ENCODE peak calls at places on chromosomes 6 and 20, in six cellular contexts. N is adipocyte; L is fibroblast of lung; I is cardiac muscle cell; E is CD8-positive, alpha-beta T cell; U is thoracic aorta. O is an unnamed sample. For H3K27me3, the result is how much of the 10 kb centered on the place peaks cover.

GRCh38 chr20:13822459-13822858 is 37.6 kb downstream of the NDUFAF5 start:
- DNase-seq in U (no peak), E (no peak), N (no peak), L (no peak), I (no peak), O (no peak)

GRCh38 chr6:7730852-7731251 is 5.0 kb downstream of the BMP6 start:
- DNase-seq in L (peak), I (peak), E (no peak), N (peak), U (no peak), O (peak)

GRCh38 chr6:15329154-15329781 is 83.4 kb downstream of the JARID2 start:
- DNase-seq in I (peak), L (peak), U (no peak), E (no peak), N (peak), O (peak)

GRCh38 chr20:17557675-17558006 is 12.2 kb upstream of the DSTN start:
- DNase-seq in I (peak), N (peak), E (no peak), L (peak), U (no peak), O (no peak)

GRCh38 chr20:18754030-18754659 is 59.4 kb upstream of the SCP2D1 start:
- DNase-seq in L (peak), I (no peak), N (no peak), E (no peak), U (no peak), O (no peak)

GRCh38 chr6:69366831-69367230 is 430.0 kb downstream of the LMBRD1 start:
- DNase-seq in E (no peak), U (no peak), L (no peak), N (no peak), I (no peak), O (no peak)

GRCh38 chr6:113824411-113824810 is 32.7 kb upstream of the MARCKS start:
- DNase-seq in E (no peak), N (no peak), I (no peak), U (no peak), L (peak), O (no peak)

GRCh38 chr6:125432968-125433367 is 131.2 kb upstream of the HDDC2 start:
- DNase-seq in U (no peak), L (no peak), E (no peak), I (no peak), N (no peak), O (no peak)

GRCh38 chr20:21353236-21353635 is 44.1 kb downstream of the NKX2-4 start:
- DNase-seq in I (peak), L (peak), E (no peak), N (peak), U (no peak), O (no peak)

GRCh38 chr6:125066964-125067363 is 86.6 kb upstream of the TPD52L1 start:
- DNase-seq in I (peak), U (no peak), N (no peak), E (no peak), L (peak), O (peak)

GRCh38 chr20:45019764-45020126 is 53.4 kb downstream of the STK4 start:
- DNase-seq in I (no peak), U (no peak), N (no peak), E (no peak), L (peak), O (no peak)

GRCh38 chr6:162123797-162124196 is 603.8 kb downstream of the PRKN start:
- DNase-seq in U (no peak), E (no peak), L (no peak), I (peak), N (no peak), O (no peak)

GRCh38 chr6:139325686-139326085 is 33.9 kb upstream of the TXLNB start:
- DNase-seq in U (no peak), N (no peak), E (no peak), I (no peak), L (no peak), O (no peak)
- H3K27me3 ChIP-seq in U (under half), N (under half), E (under half), I (under half), L (under half), O (under half)

GRCh38 chr20:46618316-46619110 is 32.7 kb downstream of the SLC13A3 start:
- DNase-seq in U (no peak), I (no peak), N (no peak), E (no peak), L (no peak), O (no peak)
- H3K27me3 ChIP-seq in U (under half), I (under half), N (under half), E (under half), L (under half), O (under half)

DNA sequence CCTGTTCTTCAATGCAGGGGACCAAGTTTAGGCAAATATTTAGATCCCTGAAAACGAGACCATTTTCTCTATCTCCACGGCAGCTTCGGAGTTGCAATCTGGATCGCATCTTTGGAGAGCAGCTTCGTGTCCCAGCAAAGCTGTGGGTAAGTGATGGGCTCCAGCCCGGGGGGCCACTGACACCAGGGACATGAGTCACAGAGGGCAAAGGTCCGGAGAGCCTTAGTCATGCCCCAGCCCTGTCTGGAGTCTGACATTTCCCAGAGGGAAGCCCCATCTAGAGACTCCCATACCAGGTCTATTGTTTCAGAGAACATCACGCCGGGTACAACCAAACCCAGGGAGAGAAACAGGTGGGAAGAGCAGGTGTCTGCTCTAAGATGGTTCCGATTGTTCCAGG is 95.9 kb downstream of the NFATC2 start:
- DNase-seq in U (no peak), E (no peak), L (peak), I (peak), N (peak), O (peak)
- H3K27me3 ChIP-seq in U (under half), E (under half), L (under half), I (under half), N (under half), O (under half)

DNA sequence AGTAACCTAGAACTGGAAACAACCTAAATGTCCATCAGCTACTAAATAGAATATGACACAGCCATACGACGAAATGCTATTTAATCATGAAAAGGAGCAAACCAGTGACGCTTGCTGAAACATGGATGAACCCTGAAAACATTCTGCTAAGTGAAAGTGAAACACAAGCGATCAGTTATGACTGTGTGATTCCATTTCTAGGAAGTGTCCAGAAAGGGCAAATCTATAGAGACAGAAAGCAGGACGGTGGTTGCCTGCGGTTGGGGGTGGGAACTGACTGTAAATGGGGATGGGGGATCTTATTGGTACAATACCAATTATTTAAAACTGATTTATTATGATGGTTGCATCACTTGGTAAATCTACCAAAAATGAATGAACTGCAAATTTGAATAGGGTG is 126.8 kb downstream of the IPCEF1 start:
- DNase-seq in I (no peak), L (no peak), E (no peak), N (no peak), U (no peak), O (no peak)
- H3K27me3 ChIP-seq in I (under half), L (under half), E (under half), N (under half), U (under half), O (under half)

DNA sequence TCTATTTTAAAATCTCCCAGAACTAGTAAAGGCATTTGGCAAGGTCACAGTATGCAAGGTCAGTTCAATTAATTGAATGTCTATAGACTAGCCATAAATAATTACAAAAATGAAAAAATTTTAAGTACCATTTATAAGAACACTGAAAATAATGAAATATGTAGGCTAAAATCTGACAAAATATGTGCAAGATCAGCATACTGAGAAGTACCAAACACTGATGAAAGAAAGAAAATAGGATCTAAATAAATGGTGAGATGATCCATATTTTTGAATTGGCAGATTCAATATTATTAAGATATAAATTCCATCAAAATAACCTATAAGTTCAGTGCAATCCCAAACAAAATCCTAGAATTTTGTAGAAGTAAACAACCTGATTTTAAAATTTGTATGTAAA is 28.0 kb upstream of the NELFCD start:
- DNase-seq in I (no peak), N (no peak), E (no peak), L (no peak), U (no peak), O (no peak)
- H3K27me3 ChIP-seq in I (under half), N (under half), E (under half), L (under half), U (under half), O (under half)

O was measured in SJSA1.